ENCODE peak calls at places on chromosomes 11 and 22, in six cellular contexts. One of them, this sample, is unnamed.

GRCh38 chr22:49302530-49302929 is 525.1 kb downstream of the BRD1 start:
- DNase-seq in activated effector memory CD4-positive, alpha-beta T cell treated with anti-CD3 and anti-CD28 coated beads, Interleukin-2, amount 50 U/mL, for 16 hours: peak; percentile 25
- DNase-seq in mucosa of gallbladder: peak; percentile 6
- DNase-seq in iPS-NIHi11: no peak
- DNase-seq in dermis blood vessel endothelial cell: no peak
- DNase-seq in sigmoid colon: no peak
- DNase-seq in this sample: peak; percentile 55

GRCh38 chr11:34261820-34262219 is 96.0 kb downstream of the ABTB2 start:
- DNase-seq in activated effector memory CD4-positive, alpha-beta T cell treated with anti-CD3 and anti-CD28 coated beads, Interleukin-2, amount 50 U/mL, for 16 hours: no peak
- DNase-seq in mucosa of gallbladder: no peak
- DNase-seq in iPS-NIHi11: no peak
- DNase-seq in dermis blood vessel endothelial cell: no peak
- DNase-seq in sigmoid colon: no peak
- DNase-seq in this sample: no peak

GRCh38 chr11:57205046-57205671 is 23.4 kb downstream of the LRRC55 start:
- DNase-seq in activated effector memory CD4-positive, alpha-beta T cell treated with anti-CD3 and anti-CD28 coated beads, Interleukin-2, amount 50 U/mL, for 16 hours: no peak
- DNase-seq in mucosa of gallbladder: peak; percentile 20
- DNase-seq in iPS-NIHi11: peak; percentile 37
- DNase-seq in dermis blood vessel endothelial cell: peak; percentile 29
- DNase-seq in sigmoid colon: no peak
- DNase-seq in this sample: no peak

GRCh38 chr22:31425331-31426050 is 26.1 kb downstream of the DRG1 start:
- DNase-seq in activated effector memory CD4-positive, alpha-beta T cell treated with anti-CD3 and anti-CD28 coated beads, Interleukin-2, amount 50 U/mL, for 16 hours: no peak
- DNase-seq in mucosa of gallbladder: no peak
- DNase-seq in iPS-NIHi11: no peak
- DNase-seq in dermis blood vessel endothelial cell: no peak
- DNase-seq in sigmoid colon: no peak
- DNase-seq in this sample: no peak

GRCh38 chr11:90434858-90435257 is 212.0 kb upstream of the CHORDC1 start:
- DNase-seq in activated effector memory CD4-positive, alpha-beta T cell treated with anti-CD3 and anti-CD28 coated beads, Interleukin-2, amount 50 U/mL, for 16 hours: no peak
- DNase-seq in mucosa of gallbladder: no peak
- DNase-seq in iPS-NIHi11: peak; percentile 17
- DNase-seq in dermis blood vessel endothelial cell: peak; percentile 4
- DNase-seq in sigmoid colon: no peak
- DNase-seq in this sample: no peak

GRCh38 chr11:4539603-4540219 is 5.3 kb upstream of the OR52M1 start:
- DNase-seq in activated effector memory CD4-positive, alpha-beta T cell treated with anti-CD3 and anti-CD28 coated beads, Interleukin-2, amount 50 U/mL, for 16 hours: peak; percentile 74
- DNase-seq in mucosa of gallbladder: peak; percentile 51
- DNase-seq in iPS-NIHi11: peak; percentile 67
- DNase-seq in dermis blood vessel endothelial cell: peak; percentile 66
- DNase-seq in sigmoid colon: no peak
- DNase-seq in this sample: peak; percentile 79

GRCh38 chr11:125268611-125269010 is 104.1 kb downstream of the PKNOX2 start:
- DNase-seq in activated effector memory CD4-positive, alpha-beta T cell treated with anti-CD3 and anti-CD28 coated beads, Interleukin-2, amount 50 U/mL, for 16 hours: no peak
- DNase-seq in mucosa of gallbladder: no peak
- DNase-seq in iPS-NIHi11: no peak
- DNase-seq in dermis blood vessel endothelial cell: no peak
- DNase-seq in sigmoid colon: no peak
- DNase-seq in this sample: no peak

GRCh38 chr11:88489030-88489429 is 151.5 kb upstream of the CTSC start:
- DNase-seq in activated effector memory CD4-positive, alpha-beta T cell treated with anti-CD3 and anti-CD28 coated beads, Interleukin-2, amount 50 U/mL, for 16 hours: no peak
- DNase-seq in mucosa of gallbladder: no peak
- DNase-seq in iPS-NIHi11: no peak
- DNase-seq in dermis blood vessel endothelial cell: no peak
- DNase-seq in sigmoid colon: no peak
- DNase-seq in this sample: no peak

GRCh38 chr22:20056696-20057386 is 23.2 kb upstream of the DGCR8 start:
- DNase-seq in activated effector memory CD4-positive, alpha-beta T cell treated with anti-CD3 and anti-CD28 coated beads, Interleukin-2, amount 50 U/mL, for 16 hours: no peak
- DNase-seq in mucosa of gallbladder: no peak
- DNase-seq in iPS-NIHi11: peak; percentile 4
- DNase-seq in dermis blood vessel endothelial cell: no peak
- DNase-seq in sigmoid colon: no peak
- DNase-seq in this sample: no peak

GRCh38 chr11:2694495-2694894 is 5.3 kb downstream of the KCNQ1OT1 start:
- DNase-seq in activated effector memory CD4-positive, alpha-beta T cell treated with anti-CD3 and anti-CD28 coated beads, Interleukin-2, amount 50 U/mL, for 16 hours: no peak
- DNase-seq in mucosa of gallbladder: no peak
- DNase-seq in iPS-NIHi11: no peak
- DNase-seq in dermis blood vessel endothelial cell: no peak
- DNase-seq in sigmoid colon: no peak
- DNase-seq in this sample: no peak

GRCh38 chr11:7548659-7549283 is 35.0 kb downstream of the PPFIBP2 start:
- DNase-seq in activated effector memory CD4-positive, alpha-beta T cell treated with anti-CD3 and anti-CD28 coated beads, Interleukin-2, amount 50 U/mL, for 16 hours: no peak
- DNase-seq in mucosa of gallbladder: no peak
- DNase-seq in iPS-NIHi11: peak; percentile 75
- DNase-seq in dermis blood vessel endothelial cell: no peak
- DNase-seq in sigmoid colon: no peak
- DNase-seq in this sample: no peak

GRCh38 chr11:100581318-100581717 is 105.8 kb upstream of the ARHGAP42 start:
- DNase-seq in activated effector memory CD4-positive, alpha-beta T cell treated with anti-CD3 and anti-CD28 coated beads, Interleukin-2, amount 50 U/mL, for 16 hours: no peak
- DNase-seq in mucosa of gallbladder: no peak
- DNase-seq in iPS-NIHi11: no peak
- DNase-seq in dermis blood vessel endothelial cell: no peak
- DNase-seq in sigmoid colon: no peak
- DNase-seq in this sample: no peak

GRCh38 chr11:97729546-97730272 is 1291.0 kb upstream of the CNTN5 start:
- DNase-seq in activated effector memory CD4-positive, alpha-beta T cell treated with anti-CD3 and anti-CD28 coated beads, Interleukin-2, amount 50 U/mL, for 16 hours: no peak
- DNase-seq in mucosa of gallbladder: no peak
- DNase-seq in iPS-NIHi11: no peak
- DNase-seq in dermis blood vessel endothelial cell: no peak
- DNase-seq in sigmoid colon: no peak
- DNase-seq in this sample: no peak

GRCh38 chr11:19101803-19102520 is 15.0 kb upstream of the ZDHHC13 start:
- DNase-seq in activated effector memory CD4-positive, alpha-beta T cell treated with anti-CD3 and anti-CD28 coated beads, Interleukin-2, amount 50 U/mL, for 16 hours: no peak
- DNase-seq in mucosa of gallbladder: no peak
- DNase-seq in iPS-NIHi11: no peak
- DNase-seq in dermis blood vessel endothelial cell: no peak
- DNase-seq in sigmoid colon: no peak
- DNase-seq in this sample: no peak

GRCh38 chr11:119530503-119530902 is 107.5 kb upstream of the THY1 start:
- DNase-seq in activated effector memory CD4-positive, alpha-beta T cell treated with anti-CD3 and anti-CD28 coated beads, Interleukin-2, amount 50 U/mL, for 16 hours: peak; percentile 27
- DNase-seq in mucosa of gallbladder: no peak
- DNase-seq in iPS-NIHi11: no peak
- DNase-seq in dermis blood vessel endothelial cell: no peak
- DNase-seq in sigmoid colon: no peak
- DNase-seq in this sample: no peak

GRCh38 chr22:33418483-33418882 is 360.3 kb upstream of the SYN3 start:
- DNase-seq in activated effector memory CD4-positive, alpha-beta T cell treated with anti-CD3 and anti-CD28 coated beads, Interleukin-2, amount 50 U/mL, for 16 hours: no peak
- DNase-seq in mucosa of gallbladder: no peak
- DNase-seq in iPS-NIHi11: peak; percentile 16
- DNase-seq in dermis blood vessel endothelial cell: no peak
- DNase-seq in sigmoid colon: no peak
- DNase-seq in this sample: no peak

GRCh38 chr22:22552630-22553029 is 6.4 kb downstream of the PRAME start:
- DNase-seq in activated effector memory CD4-positive, alpha-beta T cell treated with anti-CD3 and anti-CD28 coated beads, Interleukin-2, amount 50 U/mL, for 16 hours: no peak
- DNase-seq in mucosa of gallbladder: no peak
- DNase-seq in iPS-NIHi11: peak; percentile 49
- DNase-seq in dermis blood vessel endothelial cell: no peak
- DNase-seq in sigmoid colon: no peak
- DNase-seq in this sample: no peak

GRCh38 chr11:44094260-44094868 is 1.1 kb upstream of the EXT2 start:
- DNase-seq in activated effector memory CD4-positive, alpha-beta T cell treated with anti-CD3 and anti-CD28 coated beads, Interleukin-2, amount 50 U/mL, for 16 hours: peak; percentile 90
- DNase-seq in mucosa of gallbladder: peak; percentile 85
- DNase-seq in iPS-NIHi11: peak; percentile 82
- DNase-seq in dermis blood vessel endothelial cell: peak; percentile 87
- DNase-seq in sigmoid colon: peak; percentile 91
- DNase-seq in this sample: peak; percentile 86

GRCh38 chr11:113189909-113190667 is 124.3 kb upstream of the TTC12 start:
- DNase-seq in activated effector memory CD4-positive, alpha-beta T cell treated with anti-CD3 and anti-CD28 coated beads, Interleukin-2, amount 50 U/mL, for 16 hours: no peak
- DNase-seq in mucosa of gallbladder: no peak
- DNase-seq in iPS-NIHi11: no peak
- DNase-seq in dermis blood vessel endothelial cell: no peak
- DNase-seq in sigmoid colon: no peak
- DNase-seq in this sample: no peak

GRCh38 chr11:7252683-7253213 is 1.0 kb downstream of the SYT9 start:
- DNase-seq in activated effector memory CD4-positive, alpha-beta T cell treated with anti-CD3 and anti-CD28 coated beads, Interleukin-2, amount 50 U/mL, for 16 hours: no peak
- DNase-seq in mucosa of gallbladder: no peak
- DNase-seq in iPS-NIHi11: peak; percentile 37
- DNase-seq in dermis blood vessel endothelial cell: no peak
- DNase-seq in sigmoid colon: no peak
- DNase-seq in this sample: no peak

GRCh38 chr11:120244476-120244875 is 4.5 kb downstream of the POU2F3 start:
- DNase-seq in activated effector memory CD4-positive, alpha-beta T cell treated with anti-CD3 and anti-CD28 coated beads, Interleukin-2, amount 50 U/mL, for 16 hours: no peak
- DNase-seq in mucosa of gallbladder: no peak
- DNase-seq in iPS-NIHi11: no peak
- DNase-seq in dermis blood vessel endothelial cell: no peak
- DNase-seq in sigmoid colon: no peak
- DNase-seq in this sample: no peak

GRCh38 chr11:85953491-85954143 is 98.4 kb downstream of the CCDC83 start:
- DNase-seq in activated effector memory CD4-positive, alpha-beta T cell treated with anti-CD3 and anti-CD28 coated beads, Interleukin-2, amount 50 U/mL, for 16 hours: no peak
- DNase-seq in mucosa of gallbladder: no peak
- DNase-seq in iPS-NIHi11: no peak
- DNase-seq in dermis blood vessel endothelial cell: no peak
- DNase-seq in sigmoid colon: no peak
- DNase-seq in this sample: no peak

GRCh38 chr22:43144949-43145348 is 1.8 kb upstream of the MCAT start:
- DNase-seq in activated effector memory CD4-positive, alpha-beta T cell treated with anti-CD3 and anti-CD28 coated beads, Interleukin-2, amount 50 U/mL, for 16 hours: no peak
- DNase-seq in mucosa of gallbladder: no peak
- DNase-seq in iPS-NIHi11: no peak
- DNase-seq in dermis blood vessel endothelial cell: no peak
- DNase-seq in sigmoid colon: no peak
- DNase-seq in this sample: no peak

GRCh38 chr11:8183136-8183535 is 14.3 kb upstream of the RIC3 start:
- DNase-seq in activated effector memory CD4-positive, alpha-beta T cell treated with anti-CD3 and anti-CD28 coated beads, Interleukin-2, amount 50 U/mL, for 16 hours: no peak
- DNase-seq in mucosa of gallbladder: no peak
- DNase-seq in iPS-NIHi11: no peak
- DNase-seq in dermis blood vessel endothelial cell: no peak
- DNase-seq in sigmoid colon: no peak
- DNase-seq in this sample: no peak

GRCh38 chr11:100887659-100888058 is 200.6 kb downstream of the ARHGAP42 start:
- DNase-seq in activated effector memory CD4-positive, alpha-beta T cell treated with anti-CD3 and anti-CD28 coated beads, Interleukin-2, amount 50 U/mL, for 16 hours: no peak
- DNase-seq in mucosa of gallbladder: no peak
- DNase-seq in iPS-NIHi11: no peak
- DNase-seq in dermis blood vessel endothelial cell: no peak
- DNase-seq in sigmoid colon: no peak
- DNase-seq in this sample: no peak

GRCh38 chr11:71379722-71380121 is 68.5 kb downstream of the DHCR7 start:
- DNase-seq in activated effector memory CD4-positive, alpha-beta T cell treated with anti-CD3 and anti-CD28 coated beads, Interleukin-2, amount 50 U/mL, for 16 hours: no peak
- DNase-seq in mucosa of gallbladder: no peak
- DNase-seq in iPS-NIHi11: peak; percentile 70
- DNase-seq in dermis blood vessel endothelial cell: no peak
- DNase-seq in sigmoid colon: no peak
- DNase-seq in this sample: no peak

This sample was measured in cardiac septum.